ENCODE peak calls at places on chromosome 2, in seven cellular contexts. E, L, D, X, P, V and Q are unnamed samples.

GRCh38 chr2:158325031-158325781 is 131.3 kb downstream of the CCDC148 start:
- DNase-seq in L (no peak), V (no peak), E (no peak), X (no peak), P (no peak), D (no peak), Q (no peak)

GRCh38 chr2:128775401-128776285 is 457.0 kb upstream of the HS6ST1 start:
- DNase-seq in E (no peak), P (peak; percentile 20), X (no peak), D (no peak), L (no peak), V (no peak), Q (no peak)

GRCh38 chr2:237091779-237092436 is 6.2 kb downstream of the COPS8 start:
- DNase-seq in D (no peak), V (no peak), X (no peak), P (no peak), E (no peak), L (no peak), Q (no peak)

GRCh38 chr2:239269959-239270358 is 130.9 kb downstream of the HDAC4 start:
- DNase-seq in D (no peak), X (no peak), P (peak; percentile 22), E (no peak), L (no peak), V (no peak), Q (no peak)

GRCh38 chr2:40197121-40197520 is 254.8 kb downstream of the SLC8A1 start:
- DNase-seq in D (no peak), E (no peak), L (no peak), X (no peak), P (no peak), V (no peak), Q (no peak)

GRCh38 chr2:212539145-212539880 is 711 bp upstream of the ERBB4 start:
- DNase-seq in X (no peak), E (no peak), P (peak; percentile 77), V (no peak), D (no peak), L (peak; percentile 75), Q (no peak)

GRCh38 chr2:210445116-210445707 is 31.3 kb downstream of the LANCL1 start:
- DNase-seq in V (no peak), D (no peak), E (no peak), L (no peak), X (no peak), P (no peak), Q (no peak)

GRCh38 chr2:65728477-65729180 is 296.2 kb upstream of the SPRED2 start:
- DNase-seq in P (no peak), E (no peak), X (no peak), D (no peak), L (no peak), V (no peak), Q (no peak)